ENCODE peak calls at places on chromosomes 11 and 22, in four cellular contexts. D is ovary, B is spleen, X is neural crest cell. G is an unnamed sample.
A peak's percentile ranks its signal among the peaks of the same experiment; 100 is the strongest.

GRCh38 chr11:37948258-37948657 is 1350.2 kb upstream of the RAG2 start:
- DNase-seq in D (no peak), B (no peak), X (no peak), G (no peak)

GRCh38 chr22:23856721-23857605 is 712 bp upstream of the SLC2A11 start:
- DNase-seq in D (peak; percentile 72), B (peak; percentile 88), X (peak; percentile 53), G (peak; percentile 41)

GRCh38 chr22:48799227-48799970 is 1028.3 kb downstream of the BRD1 start:
- DNase-seq in D (no peak), B (peak; percentile 49), X (no peak), G (no peak)

GRCh38 chr11:72005347-72006260 is 6.9 kb downstream of the IL18BP start:
- DNase-seq in D (no peak), B (no peak), X (no peak), G (no peak)

GRCh38 chr11:43738600-43739409 is 58.3 kb downstream of the HSD17B12 start:
- DNase-seq in D (no peak), B (no peak), X (no peak), G (no peak)

GRCh38 chr11:118306556-118306955 is 2.0 kb downstream of the CD3E start:
- DNase-seq in D (no peak), B (no peak), X (no peak), G (no peak)

GRCh38 chr11:5380740-5381342 is 2.8 kb upstream of the OR51M1 start:
- DNase-seq in D (no peak), B (no peak), X (peak; percentile 56), G (peak; percentile 38)

GRCh38 chr22:27880778-27881394 is 38.2 kb downstream of the PITPNB start:
- DNase-seq in D (no peak), B (no peak), X (peak; percentile 35), G (no peak)

GRCh38 chr11:62129610-62130497 is 6.0 kb downstream of the INCENP start:
- DNase-seq in D (no peak), B (no peak), X (no peak), G (no peak)

GRCh38 chr11:108322666-108323065 is 99.8 kb downstream of the ATM start:
- DNase-seq in D (no peak), B (no peak), X (no peak), G (no peak)

GRCh38 chr11:95042239-95042638 is 7.0 kb upstream of the KDM4F start:
- DNase-seq in D (no peak), B (no peak), X (no peak), G (no peak)

GRCh38 chr11:122709042-122709760 is 53.7 kb downstream of the UBASH3B start:
- DNase-seq in D (no peak), B (no peak), X (no peak), G (no peak)

GRCh38 chr11:130765369-130765768 is 150.9 kb downstream of the SNX19 start:
- DNase-seq in D (no peak), B (no peak), X (no peak), G (no peak)

GRCh38 chr11:32229566-32230240 is 138.8 kb downstream of the RCN1 start:
- DNase-seq in D (no peak), B (no peak), X (no peak), G (no peak)

GRCh38 chr11:76210920-76211851 is 4.9 kb upstream of the WNT11 start:
- DNase-seq in D (no peak), B (no peak), X (no peak), G (no peak)
- TF ChIP-seq CTCF in D (no peak), B (no peak), X (no peak), G (no peak)

GRCh38 chr22:43409800-43410199 is 2.0 kb upstream of the MPPED1 start:
- DNase-seq in D (no peak), B (no peak), X (no peak), G (no peak)
- TF ChIP-seq CTCF in D (no peak), B (no peak), X (no peak), G (no peak)

GRCh38 chr22:38056969-38057841 is at the start of gene PICK1:
- DNase-seq in D (peak; percentile 94), B (peak; percentile 95), X (peak; percentile 74), G (peak; percentile 81)
- TF ChIP-seq CTCF in D (peak; percentile 34), B (no peak), X (no peak), G (no peak)

DNA sequence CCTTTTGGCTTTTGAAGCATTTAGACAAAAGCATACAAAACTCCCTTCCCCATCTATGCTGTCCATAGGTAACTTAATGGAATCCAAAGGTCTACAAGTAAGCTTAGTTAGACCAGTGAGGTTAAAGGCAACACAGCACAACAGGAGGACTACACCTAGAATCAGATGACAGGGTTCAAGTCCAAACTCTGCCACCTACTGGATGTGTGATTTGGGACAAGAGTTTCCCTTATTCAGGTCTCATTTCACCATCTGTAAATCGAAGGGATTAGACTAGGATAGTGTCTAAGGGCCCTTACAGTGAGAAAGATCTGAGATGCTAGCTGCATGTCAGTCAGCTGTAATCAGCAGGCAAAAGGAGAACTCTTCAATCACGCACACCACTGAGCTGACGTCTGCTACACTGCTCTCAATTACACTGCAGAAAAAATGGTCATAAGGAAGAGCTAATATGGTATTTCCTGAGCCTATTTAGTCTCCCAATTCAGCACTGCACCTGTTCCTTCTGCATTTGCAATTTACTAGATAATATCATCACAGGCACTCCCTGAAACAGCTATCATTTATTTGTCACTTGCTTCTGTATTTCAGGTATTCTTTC is 82.2 kb downstream of the SERGEF start:
- DNase-seq in D (no peak), B (no peak), X (no peak), G (no peak)
- TF ChIP-seq CTCF in D (no peak), B (no peak), X (no peak), G (no peak)

GRCh38 chr11:68831124-68831523 is 10.6 kb downstream of the CPT1A start:
- DNase-seq in D (no peak), B (no peak), X (no peak), G (no peak)
- TF ChIP-seq CTCF in D (no peak), B (no peak), X (no peak), G (no peak)

GRCh38 chr22:45531944-45532631 is 29.4 kb downstream of the FBLN1 start:
- DNase-seq in D (no peak), B (no peak), X (no peak), G (no peak)
- TF ChIP-seq CTCF in D (no peak), B (no peak), X (no peak), G (no peak)

GRCh38 chr11:45384711-45385241 is 98.6 kb upstream of the SYT13 start:
- DNase-seq in D (no peak), B (peak; percentile 47), X (peak; percentile 34), G (no peak)
- TF ChIP-seq CTCF in D (no peak), B (no peak), X (no peak), G (no peak)

GRCh38 chr22:41931701-41932269 is 5.2 kb upstream of the TNFRSF13C start:
- DNase-seq in D (no peak), B (peak; percentile 65), X (no peak), G (no peak)
- TF ChIP-seq CTCF in D (no peak), B (no peak), X (no peak), G (no peak)

GRCh38 chr22:38569972-38570840 is at the start of gene DMC1:
- DNase-seq in D (peak; percentile 98), B (peak; percentile 97), X (peak; percentile 95), G (peak; percentile 88)

GRCh38 chr22:38569181-38569971 is 607 bp downstream of the DMC1 start:
- DNase-seq in D (no peak), B (peak; percentile 79), X (no peak), G (no peak)

GRCh38 chr22:38572065-38572464 is 2.1 kb upstream of the DMC1 start:
- DNase-seq in D (no peak), B (no peak), X (peak; percentile 33), G (no peak)

GRCh38 chr22:38567531-38568245 is 2.3 kb downstream of the DMC1 start:
- DNase-seq in D (no peak), B (no peak), X (no peak), G (no peak)

GRCh38 chr22:38570841-38571364 is 920 bp upstream of the DMC1 start:
- DNase-seq in D (no peak), B (peak; percentile 78), X (peak; percentile 22), G (peak; percentile 12)
- TF ChIP-seq CTCF in D (no peak), B (no peak), X (no peak), G (no peak)

GRCh38 chr11:70510106-70510505 is 111.8 kb downstream of the CTTN start:
- DNase-seq in D (no peak), B (peak; percentile 42), X (no peak), G (no peak)

GRCh38 chr11:70509476-70509875 is 111.1 kb downstream of the CTTN start:
- DNase-seq in D (no peak), B (peak; percentile 56), X (no peak), G (no peak)

GRCh38 chr11:70510571-70510970 is 112.2 kb downstream of the CTTN start:
- DNase-seq in D (no peak), B (peak; percentile 40), X (no peak), G (no peak)

GRCh38 chr11:70512716-70513115 is 114.4 kb downstream of the CTTN start:
- DNase-seq in D (no peak), B (no peak), X (no peak), G (no peak)

DNA sequence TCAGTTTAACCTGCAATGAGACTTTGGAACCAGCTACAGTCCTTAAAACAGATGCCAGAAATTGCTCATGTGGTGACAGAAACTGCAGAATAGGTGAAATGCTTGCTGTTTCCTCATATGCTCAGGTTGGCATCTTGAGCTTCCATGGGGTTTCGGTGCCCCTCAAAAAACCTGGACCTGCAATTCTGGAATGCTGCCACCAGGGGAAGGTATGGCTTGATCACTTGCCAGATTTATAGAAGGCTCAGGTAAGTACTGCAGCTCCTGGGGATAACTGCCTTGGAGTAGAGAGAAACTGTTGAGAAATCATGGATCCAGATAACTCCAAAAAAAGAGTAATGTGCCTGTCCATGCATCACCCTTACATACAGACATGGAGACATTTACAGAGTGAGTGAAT is 113.0 kb downstream of the CTTN start:
- DNase-seq in D (no peak), B (no peak), X (no peak), G (no peak)
- TF ChIP-seq CTCF in D (no peak), B (no peak), X (peak; percentile 37), G (peak; percentile 41)

G was measured in progenitor cell of endocrine pancreas.